ENCODE peak calls at places on chromosomes 5 and 9, in five cellular contexts. Z, X, E, N and U are unnamed samples.

GRCh38 chr5:133696006-133696584 is 83.8 kb upstream of the FSTL4 start:
- DNase-seq in Z (no peak), X (no peak), E (no peak), N (no peak), U (no peak)

GRCh38 chr5:160479926-160480325 is 58.3 kb downstream of the PTTG1 start:
- DNase-seq in Z (peak), X (no peak), E (no peak), N (no peak), U (no peak)

GRCh38 chr5:1541662-1542008 is 17.9 kb upstream of the LPCAT1 start:
- DNase-seq in Z (no peak), X (peak), E (no peak), N (no peak), U (no peak)

GRCh38 chr5:111746791-111747190 is 10.2 kb downstream of the NREP start:
- DNase-seq in Z (no peak), X (no peak), E (no peak), N (no peak), U (no peak)

GRCh38 chr9:122718038-122718437 is 5.8 kb upstream of the OR1L4 start:
- DNase-seq in Z (no peak), X (no peak), E (no peak), N (no peak), U (no peak)

GRCh38 chr9:77843088-77843985 is 188.3 kb downstream of the GNAQ start:
- DNase-seq in Z (no peak), X (no peak), E (no peak), N (no peak), U (no peak)

GRCh38 chr9:3912817-3913216 is 387.0 kb upstream of the RFX3 start:
- DNase-seq in Z (no peak), X (no peak), E (no peak), N (no peak), U (no peak)

GRCh38 chr9:98785333-98785933 is 10.9 kb downstream of the ANKS6 start:
- DNase-seq in Z (no peak), X (peak), E (no peak), N (no peak), U (no peak)

GRCh38 chr9:113221800-113222481 is 597 bp downstream of the SLC31A1 start:
- DNase-seq in Z (no peak), X (no peak), E (peak), N (peak), U (no peak)

GRCh38 chr9:18675973-18676372 is 202.0 kb downstream of the ADAMTSL1 start:
- DNase-seq in Z (no peak), X (no peak), E (no peak), N (no peak), U (no peak)

GRCh38 chr5:13989832-13990231 is 45.3 kb upstream of the DNAH5 start:
- DNase-seq in Z (no peak), X (no peak), E (no peak), N (no peak), U (no peak)

GRCh38 chr5:68214472-68215207 is 916 bp upstream of the PIK3R1 start:
- DNase-seq in Z (no peak), X (no peak), E (no peak), N (no peak), U (no peak)

GRCh38 chr5:219492-219891 is 1.4 kb downstream of the SDHA start:
- DNase-seq in Z (no peak), X (no peak), E (peak), N (peak), U (peak)

GRCh38 chr5:3010301-3010952 is 258.9 kb upstream of the IRX2 start:
- DNase-seq in Z (no peak), X (no peak), E (no peak), N (no peak), U (no peak)

GRCh38 chr9:33620738-33621439 is 96.8 kb downstream of the ANKRD18B start:
- DNase-seq in Z (peak), X (no peak), E (no peak), N (no peak), U (no peak)

GRCh38 chr5:150241298-150242225 is 48.0 kb downstream of the CAMK2A start:
- DNase-seq in Z (no peak), X (no peak), E (no peak), N (no peak), U (no peak)

GRCh38 chr5:91541696-91542095 is 158.6 kb upstream of the ARRDC3 start:
- DNase-seq in Z (peak), X (no peak), E (no peak), N (no peak), U (no peak)

GRCh38 chr5:73607228-73607627 is 18.8 kb upstream of the ARHGEF28 start:
- DNase-seq in Z (no peak), X (no peak), E (no peak), N (no peak), U (no peak)

GRCh38 chr9:131589124-131589711 is 43.9 kb downstream of the PRRT1B start:
- DNase-seq in Z (no peak), X (no peak), E (no peak), N (no peak), U (no peak)

GRCh38 chr9:29830815-29831214 is 2257.5 kb upstream of the C9orf72 start:
- DNase-seq in Z (no peak), X (peak), E (no peak), N (no peak), U (peak)

GRCh38 chr5:82821978-82822927 is 254.9 kb downstream of the TMEM167A start:
- DNase-seq in Z (no peak), X (no peak), E (no peak), N (no peak), U (no peak)

GRCh38 chr5:111367081-111367480 is 142.9 kb downstream of the CAMK4 start:
- DNase-seq in Z (no peak), X (no peak), E (no peak), N (no peak), U (no peak)

GRCh38 chr9:114382951-114383865 is 4.6 kb downstream of the AKNA start:
- DNase-seq in Z (no peak), X (no peak), E (peak), N (peak), U (no peak)

GRCh38 chr5:171367424-171368370 is 20.0 kb upstream of the NPM1 start:
- DNase-seq in Z (no peak), X (no peak), E (no peak), N (peak), U (no peak)

GRCh38 chr5:157357823-157358222 is 91.9 kb downstream of the CYFIP2 start:
- DNase-seq in Z (no peak), X (no peak), E (no peak), N (no peak), U (no peak)

GRCh38 chr9:112059145-112059979 is 115.7 kb downstream of the SUSD1 start:
- DNase-seq in Z (no peak), X (peak), E (no peak), N (peak), U (no peak)

GRCh38 chr9:105757496-105758251 is 63.3 kb downstream of the TMEM38B start:
- DNase-seq in Z (no peak), X (no peak), E (no peak), N (no peak), U (no peak)

GRCh38 chr5:135626636-135627035 is 47.8 kb upstream of the CXCL14 start:
- DNase-seq in Z (no peak), X (no peak), E (no peak), N (no peak), U (no peak)

GRCh38 chr9:89135572-89135971 is 43.0 kb downstream of the SHC3 start:
- DNase-seq in Z (no peak), X (no peak), E (no peak), N (no peak), U (no peak)

GRCh38 chr5:13251623-13252367 is 692.7 kb downstream of the DNAH5 start:
- DNase-seq in Z (no peak), X (peak), E (no peak), N (no peak), U (no peak)

GRCh38 chr5:180201051-180201987 is 7.7 kb downstream of the RASGEF1C start:
- DNase-seq in Z (no peak), X (no peak), E (peak), N (no peak), U (peak)

GRCh38 chr5:68378204-68378830 is 162.8 kb downstream of the PIK3R1 start:
- DNase-seq in Z (no peak), X (no peak), E (peak), N (peak), U (no peak)

GRCh38 chr9:130347931-130348330 is 82.4 kb downstream of the HMCN2 start:
- DNase-seq in Z (no peak), X (no peak), E (no peak), N (no peak), U (no peak)

GRCh38 chr9:71607571-71607970 is 160.7 kb downstream of the CEMIP2 start:
- DNase-seq in Z (no peak), X (no peak), E (no peak), N (no peak), U (no peak)